ENCODE peak calls at places on chromosomes 5 and 9, in seven cellular contexts. A is IMR-90, H is neuronal stem cell, V is mesendoderm, K is mesenchymal stem cell, O is H1, I is trophoblast cell. B is an unnamed sample.

GRCh38 chr9:104988539-104988938 is 60.6 kb upstream of the ABCA1 start:
- DNase-seq in A (no peak), H (no peak), V (no peak), K (no peak), O (no peak), I (peak; percentile 71), B (no peak)

GRCh38 chr5:16937503-16938161 is 1.5 kb upstream of the MYO10 start:
- DNase-seq in A (no peak), H (no peak), V (no peak), K (no peak), O (no peak), I (no peak), B (no peak)

GRCh38 chr9:96661711-96662110 is 6.6 kb upstream of the PRXL2C start:
- DNase-seq in A (peak; percentile 73), H (no peak), V (peak; percentile 93), K (peak; percentile 24), O (no peak), I (peak; percentile 69), B (no peak)

GRCh38 chr5:159048298-159048697 is 51.4 kb downstream of the EBF1 start:
- DNase-seq in A (no peak), H (no peak), V (no peak), K (no peak), O (no peak), I (no peak), B (no peak)

GRCh38 chr9:108980893-108981292 is 32.4 kb downstream of the CTNNAL1 start:
- DNase-seq in A (no peak), H (no peak), V (no peak), K (no peak), O (no peak), I (no peak), B (no peak)

GRCh38 chr5:127492854-127493738 is 24.3 kb upstream of the PRRC1 start:
- DNase-seq in A (peak; percentile 36), H (peak; percentile 44), V (peak; percentile 49), K (peak; percentile 65), O (no peak), I (peak; percentile 61), B (no peak)

GRCh38 chr5:24381861-24382460 is 262.8 kb downstream of the CDH10 start:
- DNase-seq in A (no peak), H (no peak), V (peak; percentile 86), K (peak; percentile 65), O (no peak), I (peak; percentile 85), B (no peak)

GRCh38 chr5:2722901-2723300 is 28.6 kb downstream of the IRX2 start:
- DNase-seq in A (no peak), H (no peak), V (no peak), K (no peak), O (no peak), I (no peak), B (peak; percentile 13)

GRCh38 chr5:3417376-3417943 is 178.2 kb upstream of the IRX1 start:
- DNase-seq in A (no peak), H (no peak), V (peak; percentile 61), K (no peak), O (peak; percentile 68), I (no peak), B (peak; percentile 75)

GRCh38 chr9:7216004-7216821 is 458.4 kb downstream of the KDM4C start:
- DNase-seq in A (peak; percentile 7), H (no peak), V (peak; percentile 21), K (peak; percentile 79), O (no peak), I (no peak), B (no peak)

GRCh38 chr5:127028822-127029457 is 1.4 kb downstream of the MARCHF3 start:
- DNase-seq in A (peak; percentile 36), H (no peak), V (no peak), K (peak; percentile 43), O (no peak), I (peak; percentile 2), B (no peak)

GRCh38 chr9:112033237-112034215 is 136.9 kb downstream of the UGCG start:
- DNase-seq in A (no peak), H (no peak), V (no peak), K (peak; percentile 54), O (no peak), I (no peak), B (no peak)

GRCh38 chr9:121692606-121693505 is 41.4 kb downstream of the DAB2IP start:
- DNase-seq in A (peak; percentile 52), H (peak; percentile 54), V (peak; percentile 96), K (peak; percentile 78), O (no peak), I (peak; percentile 95), B (peak; percentile 65)

GRCh38 chr9:93575706-93576295 is 583 bp upstream of the PHF2 start:
- DNase-seq in A (peak; percentile 16), H (peak; percentile 6), V (peak; percentile 37), K (peak; percentile 46), O (peak; percentile 65), I (peak; percentile 50), B (no peak)

GRCh38 chr5:140575309-140575708 is 10.7 kb downstream of the SLC35A4 start:
- DNase-seq in A (peak; percentile 26), H (no peak), V (peak; percentile 57), K (no peak), O (no peak), I (peak; percentile 79), B (peak; percentile 49)

GRCh38 chr9:86713456-86713855 is 233.8 kb downstream of the GAS1 start:
- DNase-seq in A (peak; percentile 83), H (no peak), V (no peak), K (peak; percentile 35), O (no peak), I (peak; percentile 59), B (no peak)

GRCh38 chr9:136679431-136679941 is 7.8 kb downstream of the AGPAT2 start:
- DNase-seq in A (no peak), H (no peak), V (no peak), K (no peak), O (no peak), I (no peak), B (no peak)

GRCh38 chr5:96344678-96345612 is 88.1 kb downstream of the PCSK1 start:
- DNase-seq in A (peak; percentile 86), H (peak; percentile 39), V (peak; percentile 66), K (peak; percentile 78), O (no peak), I (peak; percentile 74), B (no peak)

GRCh38 chr9:81687521-81688261 is 1.7 kb downstream of the TLE1 start:
- DNase-seq in A (no peak), H (peak; percentile 59), V (peak; percentile 67), K (peak; percentile 56), O (peak; percentile 85), I (peak; percentile 12), B (peak; percentile 82)

GRCh38 chr5:19208397-19208796 is 779.6 kb downstream of the CDH18 start:
- DNase-seq in A (no peak), H (no peak), V (no peak), K (no peak), O (no peak), I (no peak), B (no peak)

GRCh38 chr5:173641171-173641570 is 24.7 kb upstream of the BOD1 start:
- DNase-seq in A (no peak), H (no peak), V (no peak), K (no peak), O (no peak), I (no peak), B (no peak)

GRCh38 chr5:86861514-86861913 is 243.8 kb downstream of the COX7C start:
- DNase-seq in A (no peak), H (peak; percentile 20), V (peak; percentile 7), K (no peak), O (no peak), I (no peak), B (no peak)

GRCh38 chr5:38384396-38384795 is 126.0 kb downstream of the EGFLAM start:
- DNase-seq in A (no peak), H (no peak), V (no peak), K (no peak), O (no peak), I (no peak), B (no peak)

GRCh38 chr5:148381906-148382305 is 1.9 kb upstream of the FBXO38 start:
- DNase-seq in A (no peak), H (no peak), V (peak; percentile 8), K (no peak), O (no peak), I (peak; percentile 22), B (no peak)

GRCh38 chr5:148384389-148384756 is 615 bp downstream of the FBXO38 start:
- DNase-seq in A (no peak), H (no peak), V (peak; percentile 44), K (no peak), O (no peak), I (no peak), B (no peak)

GRCh38 chr5:148383564-148384388 is at the start of gene FBXO38:
- DNase-seq in A (peak; percentile 95), H (peak; percentile 92), V (peak; percentile 99), K (peak; percentile 96), O (peak; percentile 92), I (peak; percentile 99), B (peak; percentile 98)

GRCh38 chr5:148385094-148385493 is 1.3 kb downstream of the FBXO38 start:
- DNase-seq in A (no peak), H (no peak), V (no peak), K (no peak), O (no peak), I (no peak), B (no peak)

DNA sequence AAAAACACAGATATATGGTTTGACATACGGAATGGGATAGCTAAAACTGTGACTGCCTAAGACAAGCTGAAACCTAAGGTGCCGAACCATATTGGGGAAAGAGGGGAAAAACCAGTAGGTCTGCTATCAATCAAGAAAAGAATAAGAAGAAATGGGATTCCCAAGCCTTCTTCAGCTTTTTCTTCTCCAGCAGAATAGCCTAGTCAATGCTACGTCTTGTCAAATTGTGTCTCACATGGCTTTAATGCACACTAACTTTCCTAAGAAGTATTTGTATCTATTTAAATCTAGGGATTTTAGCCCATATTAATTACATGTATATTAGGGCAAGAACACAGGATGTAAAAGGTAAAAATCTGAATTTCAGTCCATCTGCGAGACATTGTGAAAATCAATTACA is 797 bp upstream of the FBXO38 start:
- DNase-seq in A (no peak), H (no peak), V (no peak), K (no peak), O (no peak), I (no peak), B (no peak)
- H3K23ac ChIP-seq in A (peak overlapping the region; percentile 88), H (no peak overlapping the region), V (no peak overlapping the region), K (no peak overlapping the region), O (no peak overlapping the region), I (no peak overlapping the region), B (no peak overlapping the region)

GRCh38 chr9:129617167-129617566 is 3.7 kb downstream of the C9orf50 start:
- DNase-seq in A (peak; percentile 86), H (no peak), V (peak; percentile 89), K (peak; percentile 85), O (no peak), I (peak; percentile 93), B (peak; percentile 72)
- H3K23ac ChIP-seq in A (no peak overlapping the region), H (no peak overlapping the region), V (no peak overlapping the region), K (no peak overlapping the region), O (no peak overlapping the region), I (no peak overlapping the region), B (no peak overlapping the region)

GRCh38 chr5:56053363-56053762 is 58.6 kb upstream of the IL6ST start:
- DNase-seq in A (no peak), H (no peak), V (no peak), K (no peak), O (no peak), I (no peak), B (no peak)
- H3K23ac ChIP-seq in A (no peak overlapping the region), H (no peak overlapping the region), V (no peak overlapping the region), K (no peak overlapping the region), O (no peak overlapping the region), I (no peak overlapping the region), B (no peak overlapping the region)

DNA sequence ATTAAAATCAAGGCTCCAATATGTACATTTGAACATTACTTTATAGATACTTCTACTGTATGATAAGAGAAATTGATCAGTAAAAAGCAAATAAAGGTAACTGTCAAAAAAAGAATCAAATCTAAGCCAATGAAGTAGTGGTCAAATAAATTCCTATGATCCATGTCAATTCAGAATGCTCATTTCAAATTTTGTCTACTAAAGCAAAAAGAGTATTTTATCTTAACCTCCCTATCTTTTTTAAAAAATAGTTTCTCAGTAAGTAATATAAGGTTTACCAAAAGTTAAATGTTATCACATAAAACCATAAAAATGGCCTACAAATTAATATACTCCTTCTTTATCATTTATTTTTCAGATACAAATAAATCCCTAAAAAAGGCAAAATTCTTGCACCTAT is 165.9 kb downstream of the AGTPBP1 start:
- DNase-seq in A (no peak), H (no peak), V (no peak), K (no peak), O (no peak), I (no peak), B (no peak)
- H3K23ac ChIP-seq in A (no peak overlapping the region), H (no peak overlapping the region), V (no peak overlapping the region), K (no peak overlapping the region), O (no peak overlapping the region), I (no peak overlapping the region), B (no peak overlapping the region)

B was measured in H9.